ENCODE peak calls at places on chromosomes 1 and 21, in six cellular contexts. L is transverse colon, R is K562, S is sigmoid colon, Y is tibial nerve, F is stomach. M is an unnamed sample.

GRCh38 chr21:32319012-32319411 is 20.4 kb downstream of the MRAP start:
- DNase-seq in Y (no peak), L (no peak), S (no peak), F (no peak), R (no peak), M (no peak)

GRCh38 chr1:172117800-172118199 is 276.5 kb downstream of the DNM3 start:
- DNase-seq in Y (no peak), S (no peak), R (no peak), F (no peak), L (no peak), M (no peak)

GRCh38 chr1:106721779-106722178 is 334.7 kb upstream of the PRMT6 start:
- DNase-seq in S (no peak), Y (no peak), F (no peak), L (no peak), R (no peak), M (no peak)

GRCh38 chr1:43872280-43872679 is 61.3 kb upstream of the ARTN start:
- DNase-seq in Y (no peak), S (no peak), F (no peak), L (no peak), R (no peak), M (no peak)

GRCh38 chr1:159091547-159092397 is 15.2 kb upstream of the AIM2 start:
- DNase-seq in S (no peak), L (no peak), R (no peak), F (no peak), Y (no peak), M (no peak)

GRCh38 chr1:210448293-210448892 is 119.7 kb downstream of the HHAT start:
- DNase-seq in S (no peak), R (peak; percentile 40), Y (peak; percentile 39), L (no peak), F (no peak), M (no peak)

GRCh38 chr1:18949689-18950414 is 6.6 kb downstream of the IFFO2 start:
- DNase-seq in S (peak; percentile 84), Y (no peak), F (no peak), R (peak; percentile 51), L (no peak), M (no peak)

GRCh38 chr1:216722841-216723240 is 388 bp downstream of the ESRRG start:
- DNase-seq in R (no peak), F (no peak), Y (no peak), S (no peak), L (no peak), M (no peak)

GRCh38 chr21:25421327-25422028 is 185.8 kb downstream of the MRPL39 start:
- DNase-seq in L (peak; percentile 36), Y (peak; percentile 45), S (no peak), F (peak; percentile 39), R (no peak), M (no peak)

GRCh38 chr1:52904590-52905375 is 16.8 kb downstream of the ECHDC2 start:
- DNase-seq in F (peak; percentile 29), L (no peak), S (no peak), R (peak; percentile 89), Y (no peak), M (no peak)

GRCh38 chr1:22132517-22133235 is 10.2 kb downstream of the WNT4 start:
- DNase-seq in F (no peak), R (no peak), Y (no peak), L (no peak), S (no peak), M (peak; percentile 65)

GRCh38 chr1:54870869-54871268 is 16.1 kb downstream of the DHCR24 start:
- DNase-seq in S (no peak), R (no peak), L (no peak), Y (no peak), F (no peak), M (no peak)

GRCh38 chr1:43554444-43554992 is 23.8 kb downstream of the PTPRF start:
- DNase-seq in Y (no peak), S (no peak), R (peak; percentile 64), F (no peak), L (no peak), M (no peak)

GRCh38 chr1:89865498-89866385 is 44.9 kb downstream of the LRRC8D start:
- DNase-seq in S (no peak), Y (no peak), R (no peak), L (no peak), F (no peak), M (no peak)

GRCh38 chr1:209802117-209802779 is 3.7 kb downstream of the IRF6 start:
- DNase-seq in Y (no peak), L (no peak), R (no peak), F (peak; percentile 59), S (no peak), M (no peak)

GRCh38 chr1:153614189-153614900 is 1.4 kb upstream of the S100A16 start:
- DNase-seq in L (no peak), S (no peak), Y (no peak), R (no peak), F (no peak), M (no peak)

GRCh38 chr1:222370911-222371717 is 176.8 kb downstream of the HHIPL2 start:
- DNase-seq in S (no peak), F (no peak), L (no peak), Y (no peak), R (no peak), M (no peak)

GRCh38 chr1:90955769-90956168 is 66.1 kb downstream of the ZNF644 start:
- DNase-seq in L (no peak), Y (no peak), S (no peak), R (no peak), F (no peak), M (no peak)

GRCh38 chr1:18922319-18922726 is 20.0 kb upstream of the ALDH4A1 start:
- DNase-seq in F (peak; percentile 69), Y (peak; percentile 83), S (peak; percentile 97), L (peak; percentile 70), R (no peak), M (peak; percentile 90)

GRCh38 chr1:242242983-242243382 is 244.1 kb upstream of the MAP1LC3C start:
- DNase-seq in F (no peak), Y (no peak), R (no peak), L (no peak), S (no peak), M (no peak)

GRCh38 chr1:239218296-239218695 is 168.1 kb upstream of the CHRM3 start:
- DNase-seq in S (no peak), Y (no peak), L (no peak), R (no peak), F (no peak), M (no peak)

GRCh38 chr1:234730542-234731370 is 120.8 kb upstream of the IRF2BP2 start:
- DNase-seq in R (peak; percentile 80), Y (no peak), L (no peak), F (no peak), S (peak; percentile 40), M (no peak)

GRCh38 chr1:248627971-248628844 is 6.7 kb downstream of the OR2T11 start:
- DNase-seq in F (no peak), R (no peak), Y (no peak), L (no peak), S (no peak), M (no peak)

GRCh38 chr1:38831753-38832734 is 27.5 kb downstream of the RRAGC start:
- DNase-seq in F (no peak), Y (no peak), S (no peak), L (no peak), R (no peak), M (no peak)

GRCh38 chr1:8878448-8879347 is at the start of gene ENO1:
- DNase-seq in L (peak; percentile 99), R (peak; percentile 100), S (peak; percentile 99), F (peak; percentile 99), Y (peak; percentile 98), M (peak; percentile 100)
- TF ChIP-seq EP300 in L (no peak), R (no peak), S (no peak), F (no peak), Y (peak; percentile 63), M (peak; percentile 81)

GRCh38 chr1:245418029-245418428 is 263.2 kb downstream of the KIF26B start:
- DNase-seq in Y (no peak), S (no peak), L (no peak), R (no peak), F (no peak), M (no peak)
- H3K27ac ChIP-seq in Y (no peak overlapping the region), S (no peak overlapping the region), L (no peak overlapping the region), R (no peak overlapping the region), F (no peak overlapping the region), M (no peak overlapping the region)

GRCh38 chr21:34889537-34890257 is 159.4 kb downstream of the RUNX1 start:
- DNase-seq in F (peak; percentile 86), L (peak; percentile 85), R (peak; percentile 90), Y (peak; percentile 54), S (peak; percentile 86), M (peak; percentile 66)

GRCh38 chr21:34889287-34889536 is 159.9 kb downstream of the RUNX1 start:
- DNase-seq in S (peak; percentile 75), Y (no peak), R (no peak), L (peak; percentile 50), F (peak; percentile 57), M (peak; percentile 42)

GRCh38 chr21:34890258-34890723 is 158.8 kb downstream of the RUNX1 start:
- DNase-seq in L (no peak), F (no peak), R (no peak), S (no peak), Y (no peak), M (no peak)

GRCh38 chr21:34887729-34888568 is 161.2 kb downstream of the RUNX1 start:
- DNase-seq in S (peak; percentile 88), L (peak; percentile 77), Y (peak; percentile 65), R (peak; percentile 85), F (peak; percentile 82), M (peak; percentile 69)

DNA sequence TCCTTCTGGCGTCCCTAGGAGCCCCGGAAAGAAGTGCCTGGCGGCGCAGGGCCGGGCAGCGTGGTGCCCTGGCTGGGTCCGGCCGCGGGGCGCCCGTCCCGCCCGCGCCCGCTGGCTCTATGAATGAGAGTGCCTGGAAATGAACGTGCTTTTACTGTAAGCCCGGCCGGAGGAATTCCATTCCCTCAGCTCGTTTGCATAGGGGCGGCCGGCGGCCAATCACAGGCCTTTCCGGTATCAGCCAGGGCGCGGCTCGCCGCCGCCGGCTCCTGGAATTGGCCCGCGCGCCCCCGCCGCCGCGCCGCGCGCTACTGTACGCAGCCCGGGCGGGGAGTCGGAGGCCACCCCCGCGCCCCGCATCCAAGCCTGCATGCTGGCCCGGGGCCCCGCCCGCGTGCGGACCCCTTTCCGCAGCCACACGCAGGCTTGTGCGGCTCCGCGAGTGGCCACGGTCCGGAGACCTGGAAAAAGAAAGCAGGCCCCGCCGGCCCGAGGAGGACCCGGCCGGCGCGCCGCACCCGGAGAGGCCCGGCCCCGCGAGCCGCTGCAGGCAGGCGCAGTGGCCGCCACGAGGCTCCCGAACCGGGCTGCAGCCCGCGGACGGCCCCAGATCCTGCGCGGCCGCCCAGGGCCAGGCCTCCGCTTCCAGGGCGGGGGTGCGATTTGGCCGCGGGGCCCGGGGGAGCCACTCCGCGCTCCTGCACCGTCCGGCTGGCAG is 160.4 kb downstream of the RUNX1 start:
- DNase-seq in R (peak; percentile 98), L (peak; percentile 96), S (peak; percentile 97), F (peak; percentile 97), Y (peak; percentile 91), M (peak; percentile 93)
- TF ChIP-seq POLR2A in R (peak; percentile 96), L (peak; percentile 97), S (peak; percentile 29), F (no peak), Y (peak; percentile 95), M (peak; percentile 67)

DNA sequence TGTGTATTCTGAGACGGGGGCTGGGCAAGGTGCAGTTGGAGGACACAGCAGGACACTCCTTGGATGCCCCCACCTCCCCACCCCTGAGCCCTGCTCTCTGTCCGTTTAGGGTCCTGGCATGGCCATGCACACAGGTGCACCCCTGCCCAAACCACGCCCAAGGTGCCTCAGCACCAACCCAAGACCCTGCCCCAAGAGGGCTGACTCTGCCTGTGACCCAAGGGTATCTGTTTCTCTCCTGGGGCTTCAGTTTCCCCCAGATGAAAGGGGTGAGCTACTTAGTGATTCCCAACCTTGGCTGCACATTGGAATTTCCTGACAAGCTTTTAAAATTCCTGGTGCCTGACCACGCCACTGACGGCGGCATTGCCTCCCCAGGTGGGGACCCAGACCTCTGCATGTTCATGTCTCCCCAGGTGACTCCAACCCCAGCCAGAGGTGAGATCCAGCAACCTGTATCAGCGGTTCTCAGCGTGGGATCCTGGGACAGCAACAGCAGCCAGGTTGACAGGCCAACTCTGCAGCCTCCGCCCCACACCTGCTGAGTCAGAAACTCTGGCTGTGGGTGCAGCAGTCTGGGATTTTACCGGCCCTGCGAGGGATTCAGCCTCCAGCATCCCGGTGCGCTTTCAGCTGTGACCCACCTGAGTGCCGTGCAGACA is 483.4 kb downstream of the NPHP4 start:
- DNase-seq in S (no peak), L (no peak), R (no peak), F (no peak), Y (no peak), M (no peak)
- TF ChIP-seq EP300 in S (no peak), L (no peak), R (no peak), F (no peak), Y (no peak), M (no peak)